ENCODE peak calls at places on chromosomes 1 and 21, in eight cellular contexts. V is nucleus accumbens, C is T-cell, O is GM12892, M is psoas muscle, Z is HT1080, H is AG09319, J is right lobe of liver. I is an unnamed sample.

GRCh38 chr1:6414443-6414844 is 5.3 kb downstream of the HES2 start:
- DNase-seq in V (no peak), C (no peak), O (no peak), M (no peak), Z (peak; percentile 47), H (peak; percentile 7), J (no peak), I (peak; percentile 52)

GRCh38 chr21:15054089-15054488 is 10.7 kb downstream of the NRIP1 start:
- DNase-seq in V (no peak), C (no peak), O (no peak), M (no peak), Z (no peak), H (no peak), J (no peak), I (peak; percentile 25)

GRCh38 chr1:56107278-56107643 is 472.1 kb downstream of the PLPP3 start:
- DNase-seq in V (no peak), C (no peak), O (no peak), M (no peak), Z (no peak), H (no peak), J (no peak), I (no peak)

GRCh38 chr1:9594471-9595155 is 5.9 kb downstream of the TMEM201 start:
- DNase-seq in V (no peak), C (no peak), O (no peak), M (no peak), Z (no peak), H (no peak), J (peak; percentile 43), I (no peak)

GRCh38 chr1:51955797-51956527 is 34.5 kb downstream of the RAB3B start:
- DNase-seq in V (no peak), C (no peak), O (no peak), M (no peak), Z (no peak), H (no peak), J (no peak), I (no peak)

GRCh38 chr1:89957063-89957462 is 37.8 kb upstream of the ZNF326 start:
- DNase-seq in V (no peak), C (peak; percentile 23), O (no peak), M (no peak), Z (no peak), H (no peak), J (no peak), I (no peak)

GRCh38 chr21:41827951-41828883 is 50.9 kb downstream of the PRDM15 start:
- DNase-seq in V (no peak), C (no peak), O (no peak), M (no peak), Z (no peak), H (no peak), J (no peak), I (no peak)

GRCh38 chr1:218171302-218171893 is 113.7 kb upstream of the RRP15 start:
- DNase-seq in V (no peak), C (no peak), O (no peak), M (no peak), Z (peak; percentile 7), H (peak; percentile 2), J (no peak), I (peak; percentile 42)

GRCh38 chr1:232805269-232806070 is at the start of gene MAP10:
- DNase-seq in V (peak; percentile 46), C (peak; percentile 55), O (peak; percentile 56), M (peak; percentile 80), Z (no peak), H (no peak), J (peak; percentile 81), I (peak; percentile 77)

GRCh38 chr1:34778381-34778780 is 2.6 kb upstream of the GJB3 start:
- DNase-seq in V (no peak), C (no peak), O (no peak), M (no peak), Z (no peak), H (no peak), J (no peak), I (no peak)

GRCh38 chr1:47184090-47184735 is 5.6 kb downstream of the PDZK1IP1 start:
- DNase-seq in V (no peak), C (no peak), O (no peak), M (no peak), Z (peak; percentile 23), H (no peak), J (no peak), I (no peak)

GRCh38 chr1:79215311-79215710 is 208.8 kb upstream of the ADGRL4 start:
- DNase-seq in V (no peak), C (no peak), O (no peak), M (no peak), Z (no peak), H (no peak), J (no peak), I (no peak)

GRCh38 chr1:8431028-8431427 is 113.1 kb downstream of the SLC45A1 start:
- DNase-seq in V (no peak), C (no peak), O (no peak), M (no peak), Z (no peak), H (no peak), J (no peak), I (no peak)

GRCh38 chr1:45585496-45586075 is 1.7 kb downstream of the NASP start:
- DNase-seq in V (no peak), C (no peak), O (no peak), M (no peak), Z (no peak), H (no peak), J (no peak), I (peak; percentile 13)

GRCh38 chr1:197958861-197959260 is 41.7 kb downstream of the LHX9 start:
- DNase-seq in V (no peak), C (no peak), O (no peak), M (no peak), Z (no peak), H (no peak), J (no peak), I (no peak)

GRCh38 chr1:169348356-169349036 is 19.1 kb downstream of the NME7 start:
- DNase-seq in V (no peak), C (no peak), O (no peak), M (no peak), Z (peak; percentile 36), H (no peak), J (no peak), I (peak; percentile 74)

GRCh38 chr1:202765726-202766125 is 42.5 kb downstream of the KDM5B start:
- DNase-seq in V (no peak), C (no peak), O (no peak), M (no peak), Z (no peak), H (no peak), J (no peak), I (no peak)

GRCh38 chr1:25197982-25198681 is 34.2 kb downstream of the SYF2 start:
- DNase-seq in V (no peak), C (no peak), O (no peak), M (no peak), Z (no peak), H (no peak), J (no peak), I (no peak)

GRCh38 chr1:172041689-172042088 is 200.4 kb downstream of the DNM3 start:
- DNase-seq in V (no peak), C (no peak), O (no peak), M (no peak), Z (no peak), H (peak; percentile 8), J (no peak), I (peak; percentile 45)

GRCh38 chr1:76161451-76161850 is 86.9 kb downstream of the ST6GALNAC3 start:
- DNase-seq in V (no peak), C (no peak), O (no peak), M (no peak), Z (no peak), H (no peak), J (no peak), I (no peak)

GRCh38 chr1:209880051-209880450 is 52.3 kb downstream of the UTP25 start:
- DNase-seq in V (no peak), C (no peak), O (no peak), M (no peak), Z (no peak), H (no peak), J (no peak), I (no peak)

GRCh38 chr1:76862447-76862846 is 4.8 kb upstream of the ST6GALNAC5 start:
- DNase-seq in V (no peak), C (no peak), O (no peak), M (no peak), Z (peak; percentile 82), H (no peak), J (no peak), I (no peak)

GRCh38 chr1:1004780-1005697 is 5.1 kb upstream of the HES4 start:
- DNase-seq in V (no peak), C (no peak), O (no peak), M (peak; percentile 48), Z (peak; percentile 41), H (no peak), J (peak; percentile 69), I (peak; percentile 77)

GRCh38 chr1:56877973-56878372 is 23.4 kb downstream of the C8A start:
- DNase-seq in V (no peak), C (no peak), O (no peak), M (no peak), Z (no peak), H (no peak), J (no peak), I (no peak)

GRCh38 chr1:62232885-62233284 is 38.2 kb downstream of the L1TD1 start:
- DNase-seq in V (no peak), C (no peak), O (no peak), M (no peak), Z (no peak), H (no peak), J (no peak), I (no peak)

GRCh38 chr1:100703052-100703451 is 16.5 kb upstream of the VCAM1 start:
- DNase-seq in V (no peak), C (no peak), O (no peak), M (no peak), Z (no peak), H (no peak), J (no peak), I (peak; percentile 74)

GRCh38 chr1:6014130-6014999 is 22.1 kb upstream of the NPHP4 start:
- DNase-seq in V (no peak), C (no peak), O (no peak), M (peak; percentile 73), Z (no peak), H (no peak), J (peak; percentile 51), I (no peak)

GRCh38 chr1:24018611-24019580 is 38.8 kb upstream of the SRSF10 start:
- DNase-seq in V (peak; percentile 24), C (no peak), O (no peak), M (peak; percentile 95), Z (peak; percentile 97), H (peak; percentile 99), J (peak; percentile 90), I (peak; percentile 100)

GRCh38 chr1:175394739-175395138 is 202.2 kb upstream of the KIAA0040 start:
- DNase-seq in V (no peak), C (no peak), O (no peak), M (no peak), Z (peak; percentile 8), H (no peak), J (no peak), I (no peak)

GRCh38 chr21:22120616-22121266 is 1122.5 kb downstream of the NCAM2 start:
- DNase-seq in V (no peak), C (no peak), O (no peak), M (no peak), Z (peak; percentile 27), H (no peak), J (no peak), I (no peak)

GRCh38 chr1:196897158-196897828 is 9.4 kb downstream of the CFHR4 start:
- DNase-seq in V (no peak), C (no peak), O (no peak), M (no peak), Z (no peak), H (no peak), J (peak; percentile 60), I (no peak)

GRCh38 chr1:168550971-168551370 is 7.2 kb upstream of the XCL2 start:
- DNase-seq in V (no peak), C (no peak), O (no peak), M (no peak), Z (no peak), H (no peak), J (no peak), I (no peak)

GRCh38 chr1:50989694-50990093 is 19.6 kb downstream of the CDKN2C start:
- DNase-seq in V (no peak), C (no peak), O (no peak), M (no peak), Z (no peak), H (no peak), J (no peak), I (no peak)

GRCh38 chr1:219310181-219310728 is 136.6 kb downstream of the LYPLAL1 start:
- DNase-seq in V (no peak), C (no peak), O (no peak), M (no peak), Z (no peak), H (no peak), J (no peak), I (peak; percentile 55)

I was measured in endothelial cell of umbilical vein.